ENCODE peak calls at places on chromosomes 3 and 15, in four cellular contexts. O, S, Q and J are unnamed samples.

GRCh38 chr15:39142500-39142899 is 438.4 kb upstream of the THBS1 start:
- DNase-seq in Q (no peak), O (no peak), S (no peak), J (no peak)

GRCh38 chr15:67563961-67564570 is 21.6 kb downstream of the MAP2K5 start:
- DNase-seq in Q (no peak), O (no peak), S (no peak), J (no peak)

GRCh38 chr15:42494998-42495360 is 455 bp upstream of the SNAP23 start:
- DNase-seq in Q (no peak), S (no peak), O (peak), J (no peak)

GRCh38 chr15:98226578-98226977 is 266.1 kb downstream of the ARRDC4 start:
- DNase-seq in Q (no peak), O (no peak), S (no peak), J (no peak)

GRCh38 chr3:52633786-52634185 is 51.9 kb downstream of the PBRM1 start:
- DNase-seq in Q (no peak), S (no peak), O (no peak), J (no peak)

GRCh38 chr15:69410290-69410874 is 3.8 kb upstream of the KIF23 start:
- DNase-seq in S (no peak), Q (no peak), O (no peak), J (no peak)

GRCh38 chr15:68683551-68683950 is 104.8 kb downstream of the CORO2B start:
- DNase-seq in O (no peak), Q (no peak), S (no peak), J (no peak)

GRCh38 chr3:191119415-191120295 is 79.4 kb upstream of the OSTN start:
- DNase-seq in Q (no peak), O (no peak), S (no peak), J (no peak)

GRCh38 chr3:124846189-124846588 is 41.0 kb downstream of the ITGB5 start:
- DNase-seq in S (no peak), O (peak), Q (no peak), J (no peak)

GRCh38 chr15:98954411-98954810 is 53.2 kb downstream of the PGPEP1L start:
- DNase-seq in S (no peak), O (peak), Q (no peak), J (no peak)

GRCh38 chr3:139506792-139507191 is 30.5 kb upstream of the RBP2 start:
- DNase-seq in Q (no peak), S (no peak), O (no peak), J (no peak)

GRCh38 chr3:52820741-52821140 is 9.7 kb downstream of the ITIH4 start:
- DNase-seq in S (peak), O (no peak), Q (no peak), J (no peak)

GRCh38 chr3:126548556-126549466 is 9.9 kb downstream of the C3orf22 start:
- DNase-seq in S (no peak), Q (no peak), O (peak), J (no peak)

GRCh38 chr3:111737056-111737711 is 121.9 kb upstream of the PHLDB2 start:
- DNase-seq in O (peak), Q (no peak), S (no peak), J (no peak)

GRCh38 chr15:75640483-75641175 is 605 bp upstream of the IMP3 start:
- DNase-seq in O (peak), Q (peak), S (no peak), J (no peak)

GRCh38 chr3:156332304-156332703 is 211.9 kb downstream of the KCNAB1 start:
- DNase-seq in S (no peak), O (no peak), Q (no peak), J (no peak)

GRCh38 chr3:120039642-120040610 is 54.3 kb downstream of the GSK3B start:
- DNase-seq in Q (no peak), O (no peak), S (peak), J (no peak)

GRCh38 chr3:98057631-98058030 is 22.5 kb upstream of the GABRR3 start:
- DNase-seq in S (no peak), O (no peak), Q (no peak), J (no peak)

GRCh38 chr3:185402561-185402960 is 39.6 kb downstream of the MAP3K13 start:
- DNase-seq in Q (no peak), O (no peak), S (no peak), J (no peak)

GRCh38 chr3:134473868-134474546 is 11.8 kb downstream of the ANAPC13 start:
- DNase-seq in S (peak), O (peak), Q (peak), J (peak)

GRCh38 chr15:57327985-57328471 is 48.3 kb upstream of the CGNL1 start:
- DNase-seq in Q (no peak), S (no peak), O (no peak), J (no peak)

GRCh38 chr3:44885618-44886017 is 11.2 kb downstream of the TGM4 start:
- DNase-seq in Q (no peak), O (no peak), S (no peak), J (no peak)

GRCh38 chr3:46087871-46088270 is 60.6 kb upstream of the XCR1 start:
- DNase-seq in S (no peak), O (peak), Q (no peak), J (no peak)

GRCh38 chr3:4506559-4507009 is 13.4 kb downstream of the ITPR1 start:
- DNase-seq in S (no peak), Q (no peak), O (no peak), J (no peak)

GRCh38 chr15:72566973-72567372 is 87.5 kb upstream of the GOLGA6B start:
- DNase-seq in O (no peak), S (no peak), Q (no peak), J (no peak)

GRCh38 chr3:50454671-50455070 is 48.8 kb downstream of the CACNA2D2 start:
- DNase-seq in Q (no peak), S (no peak), O (no peak), J (no peak)

GRCh38 chr15:45384700-45385099 is 6.4 kb upstream of the GATM start:
- DNase-seq in Q (no peak), O (no peak), S (no peak), J (no peak)
- TF ChIP-seq CTCF in Q (no peak), O (no peak), S (no peak), J (no peak)

DNA sequence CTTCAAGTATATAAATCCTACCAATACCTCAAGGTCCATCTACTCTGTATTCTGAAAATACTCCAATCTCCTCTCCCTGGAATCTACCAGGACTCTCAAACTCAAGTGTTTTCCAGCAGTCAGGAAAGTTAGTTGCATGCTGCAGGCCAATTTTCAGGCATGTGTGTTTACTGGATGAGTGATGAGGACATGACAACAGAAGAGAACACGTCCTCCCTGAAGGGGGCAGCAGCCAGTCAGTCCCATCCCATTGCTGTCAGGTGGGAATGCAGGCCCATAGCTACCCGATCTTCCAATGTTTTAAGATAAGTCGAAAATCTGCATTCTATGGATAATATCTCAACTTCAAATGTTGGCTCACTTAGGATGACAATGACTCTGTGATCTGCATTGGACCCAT is 496.2 kb downstream of the FHIT start:
- DNase-seq in Q (no peak), O (no peak), S (peak), J (no peak)
- TF ChIP-seq CTCF in Q (no peak), O (no peak), S (peak), J (no peak)

GRCh38 chr3:10855871-10856662 is 40.0 kb downstream of the SLC6A11 start:
- DNase-seq in O (no peak), S (no peak), Q (no peak), J (no peak)
- TF ChIP-seq CTCF in O (no peak), S (peak), Q (no peak), J (no peak)

GRCh38 chr3:128554465-128555097 is 61.6 kb upstream of the GATA2 start:
- DNase-seq in S (no peak), Q (no peak), O (no peak), J (no peak)

GRCh38 chr3:128553560-128553959 is 60.6 kb upstream of the GATA2 start:
- DNase-seq in Q (no peak), O (no peak), S (no peak), J (no peak)

GRCh38 chr3:128555098-128555825 is 62.3 kb upstream of the GATA2 start:
- DNase-seq in S (no peak), Q (no peak), O (peak), J (no peak)

GRCh38 chr3:128555881-128556280 is 62.9 kb upstream of the GATA2 start:
- DNase-seq in O (no peak), Q (no peak), S (no peak), J (no peak)

DNA sequence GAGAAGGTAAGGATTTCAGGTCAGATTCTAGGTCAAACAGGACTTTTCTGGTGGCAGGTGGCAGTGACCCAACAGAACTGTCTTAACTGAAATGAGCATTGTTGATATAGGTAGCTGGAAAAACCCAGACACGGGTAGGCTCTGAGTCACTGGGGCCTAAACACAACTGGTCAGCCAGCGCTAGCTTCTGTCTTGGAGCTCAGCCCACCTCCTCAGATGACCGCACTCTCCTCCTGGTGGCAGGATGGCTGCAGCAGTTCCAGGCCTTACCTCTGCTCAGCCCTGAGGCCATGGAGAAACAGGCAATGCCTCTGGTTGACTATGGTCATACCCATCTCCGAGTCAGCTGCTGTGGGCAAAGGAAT is 61.1 kb upstream of the GATA2 start:
- DNase-seq in O (no peak), S (no peak), Q (no peak), J (no peak)
- TF ChIP-seq CTCF in O (no peak), S (no peak), Q (no peak), J (no peak)

GRCh38 chr15:92646216-92646615 is 9.4 kb downstream of the FAM174B start:
- DNase-seq in Q (no peak), O (no peak), S (no peak), J (no peak)
- TF ChIP-seq CTCF in Q (no peak), O (no peak), S (no peak), J (no peak)

GRCh38 chr3:16550676-16551341 is 37.3 kb upstream of the RFTN1 start:
- DNase-seq in O (peak), Q (peak), S (peak), J (peak)
- TF ChIP-seq CTCF in O (peak), Q (peak), S (peak), J (no peak)